ENCODE peak calls at places on chromosomes 7 and 10, in eight cellular contexts. U is heart left ventricle, C is BJ, R is brain microvascular endothelial cell, Q is GM23338, I is stomach, K is HFF-Myc, E is astrocyte of the cerebellum. X is an unnamed sample.

GRCh38 chr10:100364735-100365391 is 17.8 kb downstream of the SCD start:
- DNase-seq in U (peak; percentile 81), C (peak; percentile 56), R (peak; percentile 60), Q (peak; percentile 86), I (peak; percentile 95), K (peak; percentile 89), E (peak; percentile 61), X (peak; percentile 85)

GRCh38 chr10:5511885-5512280 is 12.5 kb upstream of the CALML5 start:
- DNase-seq in U (no peak), C (no peak), R (no peak), Q (no peak), I (no peak), K (no peak), E (no peak), X (no peak)

GRCh38 chr10:68406111-68406814 is 814 bp downstream of the RUFY2 start:
- DNase-seq in U (peak; percentile 79), C (peak; percentile 9), R (peak; percentile 73), Q (peak; percentile 82), I (peak; percentile 57), K (no peak), E (peak; percentile 32), X (peak; percentile 70)

GRCh38 chr10:127299956-127300689 is 103.7 kb upstream of the INSYN2A start:
- DNase-seq in U (no peak), C (no peak), R (no peak), Q (no peak), I (peak; percentile 49), K (no peak), E (no peak), X (no peak)

GRCh38 chr7:119900996-119901395 is 372.0 kb upstream of the KCND2 start:
- DNase-seq in U (no peak), C (no peak), R (peak; percentile 3), Q (peak; percentile 3), I (no peak), K (no peak), E (no peak), X (no peak)

GRCh38 chr7:70640266-70640833 is 491.6 kb upstream of the GALNT17 start:
- DNase-seq in U (no peak), C (no peak), R (peak; percentile 35), Q (no peak), I (no peak), K (no peak), E (peak; percentile 27), X (no peak)

GRCh38 chr7:54960517-54960916 is 58.3 kb upstream of the EGFR start:
- DNase-seq in U (no peak), C (no peak), R (peak; percentile 40), Q (no peak), I (no peak), K (peak; percentile 24), E (no peak), X (no peak)

GRCh38 chr10:79207726-79208125 is 139.0 kb downstream of the ZMIZ1 start:
- DNase-seq in U (no peak), C (no peak), R (no peak), Q (no peak), I (no peak), K (no peak), E (no peak), X (no peak)

GRCh38 chr7:90262438-90262837 is 17.5 kb downstream of the CFAP69 start:
- DNase-seq in U (no peak), C (no peak), R (no peak), Q (peak; percentile 47), I (no peak), K (no peak), E (no peak), X (no peak)

GRCh38 chr7:134992626-134993179 is 6.4 kb downstream of the AGBL3 start:
- DNase-seq in U (no peak), C (no peak), R (peak; percentile 84), Q (no peak), I (no peak), K (no peak), E (no peak), X (no peak)

GRCh38 chr10:8962249-8962648 is 907.8 kb downstream of the GATA3 start:
- DNase-seq in U (no peak), C (no peak), R (no peak), Q (no peak), I (no peak), K (no peak), E (no peak), X (no peak)

GRCh38 chr7:46630031-46630430 is 709.0 kb upstream of the IGFBP3 start:
- DNase-seq in U (no peak), C (peak; percentile 44), R (peak; percentile 89), Q (no peak), I (no peak), K (peak; percentile 67), E (peak; percentile 5), X (no peak)

GRCh38 chr10:49633327-49634045 is 19.6 kb downstream of the CHAT start:
- DNase-seq in U (no peak), C (no peak), R (no peak), Q (no peak), I (no peak), K (no peak), E (no peak), X (no peak)

GRCh38 chr7:84506151-84506550 is 311.6 kb upstream of the SEMA3A start:
- DNase-seq in U (no peak), C (no peak), R (no peak), Q (no peak), I (no peak), K (no peak), E (no peak), X (no peak)

GRCh38 chr7:152647-153046 is 39.7 kb upstream of the FAM20C start:
- DNase-seq in U (peak; percentile 26), C (no peak), R (no peak), Q (no peak), I (no peak), K (no peak), E (no peak), X (no peak)

GRCh38 chr7:79452495-79453265 is 787 bp downstream of the MAGI2 start:
- DNase-seq in U (peak; percentile 49), C (no peak), R (peak; percentile 3), Q (peak; percentile 39), I (no peak), K (no peak), E (no peak), X (no peak)

DNA sequence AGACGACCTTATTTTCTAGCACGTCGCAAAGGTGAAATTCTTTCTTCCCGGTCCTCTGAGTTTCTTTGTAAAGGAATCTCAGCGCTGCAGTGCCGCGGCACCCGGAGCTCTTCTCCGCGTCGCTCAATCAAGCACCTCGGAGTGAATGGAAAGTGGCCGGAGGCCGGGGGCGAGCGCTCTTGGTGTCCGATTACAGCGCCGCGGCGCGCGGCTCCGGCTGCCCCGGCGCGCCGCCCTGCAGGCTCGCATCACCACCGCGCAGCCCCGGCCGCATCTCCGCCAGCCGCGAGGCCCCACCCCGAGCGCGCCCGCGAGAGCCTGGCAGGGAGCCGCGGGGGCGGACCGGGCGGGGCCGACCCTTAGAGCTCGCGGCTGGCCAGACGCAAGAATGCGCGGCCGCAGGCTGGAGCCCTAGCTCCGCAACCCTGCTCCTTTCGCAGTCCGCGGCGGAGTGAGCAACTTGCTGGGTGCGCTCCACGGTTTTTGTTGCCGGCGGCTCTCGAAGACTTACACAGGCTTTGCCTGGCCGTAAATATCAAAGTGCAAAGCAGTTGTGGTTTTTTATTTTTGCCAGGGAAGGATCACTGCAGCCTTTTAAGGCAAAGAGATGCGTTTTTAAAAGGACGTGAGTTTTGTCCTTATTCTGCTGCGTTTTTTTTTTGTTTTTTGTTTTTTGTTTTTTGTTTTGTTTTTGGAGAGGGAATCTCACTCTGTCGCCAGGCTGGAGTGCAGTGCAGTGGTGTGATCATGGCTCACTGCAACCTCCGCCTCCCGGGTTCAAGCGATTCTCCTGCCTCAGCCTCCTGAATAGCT is at the start of gene SEMA3C:
- DNase-seq in U (peak; percentile 95), C (peak; percentile 75), R (peak; percentile 90), Q (peak; percentile 94), I (peak; percentile 94), K (peak; percentile 72), E (peak; percentile 91), X (peak; percentile 87)
- H3K4me3 ChIP-seq in U (peak within 1 kb of the TSS; percentile 69), C (peak within 1 kb of the TSS; percentile 52), R (peak within 1 kb of the TSS; percentile 83), Q (peak within 1 kb of the TSS; percentile 62), I (peak within 1 kb of the TSS; percentile 64), K (peak within 1 kb of the TSS; percentile 88), E (peak within 1 kb of the TSS; percentile 90), X (peak within 1 kb of the TSS; percentile 95)

GRCh38 chr10:61139230-61139928 is 195.4 kb upstream of the RHOBTB1 start:
- DNase-seq in U (no peak), C (no peak), R (no peak), Q (no peak), I (no peak), K (no peak), E (no peak), X (no peak)
- TF ChIP-seq CTCF in U (no peak), C (no peak), R (no peak), Q (no peak), I (no peak), K (no peak), E (no peak), X (no peak)

GRCh38 chr10:91010952-91011351 is 90.1 kb upstream of the ANKRD1 start:
- DNase-seq in U (no peak), C (no peak), R (no peak), Q (no peak), I (no peak), K (no peak), E (no peak), X (no peak)

GRCh38 chr10:91007656-91008055 is 86.8 kb upstream of the ANKRD1 start:
- DNase-seq in U (no peak), C (no peak), R (no peak), Q (no peak), I (no peak), K (no peak), E (no peak), X (no peak)

GRCh38 chr10:91009121-91009520 is 88.2 kb upstream of the ANKRD1 start:
- DNase-seq in U (no peak), C (no peak), R (no peak), Q (no peak), I (no peak), K (no peak), E (no peak), X (no peak)

GRCh38 chr10:91006752-91007346 is 86.0 kb upstream of the ANKRD1 start:
- DNase-seq in U (no peak), C (no peak), R (no peak), Q (no peak), I (no peak), K (no peak), E (no peak), X (no peak)

DNA sequence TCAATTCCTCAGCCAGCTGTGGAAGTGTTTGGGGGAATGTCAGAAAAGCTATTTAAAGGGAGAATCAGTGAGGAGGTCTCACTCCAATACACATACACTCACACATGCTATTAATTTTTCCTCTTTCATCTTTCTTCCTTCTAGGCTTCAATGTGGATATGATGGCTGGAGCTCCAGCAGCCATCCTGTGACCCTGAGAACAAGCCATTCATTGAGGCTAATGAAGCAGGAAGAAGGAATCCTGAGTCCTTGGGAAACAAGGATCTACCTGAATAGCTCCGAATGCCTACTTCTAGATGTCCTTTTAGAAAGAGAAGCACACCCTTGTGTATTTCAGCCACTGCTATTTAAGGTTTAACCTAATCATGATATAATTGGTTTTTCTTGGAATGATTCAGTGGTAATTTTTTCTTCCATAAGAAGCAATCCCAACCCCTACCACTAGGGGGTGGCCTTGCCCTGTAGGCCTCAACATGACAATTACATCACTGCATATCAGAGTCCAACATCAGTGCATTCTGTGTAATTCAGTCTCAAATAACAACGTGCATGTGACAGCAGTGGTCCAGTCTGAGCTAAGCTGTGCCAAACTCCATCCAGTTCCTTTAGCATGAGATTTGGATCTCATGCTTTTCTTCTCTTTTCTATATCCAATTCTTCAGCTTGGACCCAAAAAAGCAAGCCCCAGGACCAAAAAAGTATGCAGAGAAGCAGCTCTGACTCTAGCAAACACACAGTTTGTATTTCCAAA is 85.3 kb upstream of the ANKRD1 start:
- DNase-seq in U (no peak), C (no peak), R (peak; percentile 81), Q (peak; percentile 54), I (peak; percentile 58), K (peak; percentile 59), E (peak; percentile 68), X (peak; percentile 82)
- H3K4me3 ChIP-seq in U (no peak overlapping the region), C (no peak overlapping the region), R (no peak overlapping the region), Q (no peak overlapping the region), I (no peak overlapping the region), K (no peak overlapping the region), E (no peak overlapping the region), X (no peak overlapping the region)

GRCh38 chr7:100588438-100588837 is 2.3 kb downstream of the FBXO24 start:
- DNase-seq in U (no peak), C (no peak), R (peak; percentile 25), Q (no peak), I (no peak), K (no peak), E (no peak), X (no peak)
- TF ChIP-seq CTCF in U (peak; percentile 41), C (peak; percentile 42), R (peak; percentile 55), Q (peak; percentile 40), I (no peak), K (peak; percentile 44), E (peak; percentile 12), X (peak; percentile 53)

X was measured in retinal pigment epithelial cell.